ENCODE peak calls at places on chromosomes 2 and 18, in nine cellular contexts. Y is stomach; J is BJ; K is CD8-positive, alpha-beta T cell; H is prostate gland; A is transverse colon; C is colonic mucosa; B is mesendoderm; X is adrenal gland. P is an unnamed sample. For H3K36me3 and H3K27me3, the result is how much of the 10 kb centered on the place peaks cover.

GRCh38 chr2:201151127-201152074 is 31.5 kb upstream of the CASP10 start:
- DNase-seq in Y (no peak), X (peak), H (no peak), C (no peak), A (no peak), J (peak), B (peak), K (no peak), P (peak)

GRCh38 chr2:10493636-10494281 is 45.6 kb upstream of the ODC1 start:
- DNase-seq in A (peak), B (no peak), J (no peak), X (no peak), H (peak), K (peak), C (peak), Y (peak), P (peak)

GRCh38 chr2:234751275-234751938 is 200.4 kb upstream of the SH3BP4 start:
- DNase-seq in H (no peak), X (no peak), K (no peak), B (peak), C (no peak), Y (no peak), A (no peak), J (no peak), P (no peak)

GRCh38 chr18:31454066-31454708 is 6.6 kb downstream of the DSG3 start:
- DNase-seq in H (peak), Y (no peak), B (no peak), A (no peak), K (no peak), J (no peak), X (no peak), C (no peak), P (peak)

GRCh38 chr18:36828157-36828629 is 609 bp downstream of the TPGS2 start:
- DNase-seq in J (no peak), K (peak), B (peak), C (peak), Y (no peak), H (peak), A (peak), X (no peak), P (peak)

GRCh38 chr2:179572544-179572943 is 288.9 kb downstream of the ZNF385B start:
- DNase-seq in J (no peak), X (no peak), A (no peak), K (no peak), C (no peak), B (no peak), H (no peak), Y (no peak), P (no peak)

GRCh38 chr2:158482594-158482993 is 25.8 kb downstream of the PKP4 start:
- DNase-seq in J (no peak), X (no peak), A (no peak), H (no peak), B (peak), Y (no peak), K (no peak), C (no peak), P (no peak)

GRCh38 chr2:30679416-30680088 is 127.7 kb downstream of the CAPN13 start:
- DNase-seq in C (no peak), H (no peak), A (no peak), J (no peak), K (no peak), X (no peak), Y (no peak), B (peak), P (no peak)

GRCh38 chr18:52341617-52342381 is 1.8 kb downstream of the DCC start:
- DNase-seq in K (no peak), H (no peak), J (no peak), C (no peak), Y (no peak), A (no peak), B (peak), X (no peak), P (no peak)

GRCh38 chr2:160506371-160507045 is 12.9 kb upstream of the RBMS1 start:
- DNase-seq in Y (no peak), H (no peak), C (no peak), K (no peak), A (no peak), X (no peak), J (no peak), B (no peak), P (no peak)

GRCh38 chr2:226836548-226836885 is 663 bp downstream of the RHBDD1 start:
- DNase-seq in K (no peak), B (no peak), H (no peak), C (no peak), A (no peak), Y (no peak), X (no peak), J (no peak), P (no peak)

GRCh38 chr18:33817096-33817495 is 239.1 kb downstream of the ASXL3 start:
- DNase-seq in A (no peak), B (peak), H (no peak), C (no peak), J (peak), X (no peak), K (no peak), Y (no peak), P (peak)

GRCh38 chr2:240586919-240587800 is 626 bp downstream of the CAPN10 start:
- DNase-seq in J (no peak), Y (peak), K (peak), H (no peak), C (peak), A (peak), B (peak), X (no peak), P (peak)

GRCh38 chr2:38554973-38555595 is 47.6 kb downstream of the HNRNPLL start:
- DNase-seq in A (no peak), X (no peak), Y (no peak), C (no peak), J (no peak), B (peak), H (no peak), K (no peak), P (no peak)

GRCh38 chr18:69636529-69637301 is 236.0 kb downstream of the DOK6 start:
- DNase-seq in Y (no peak), B (peak), X (no peak), C (no peak), H (no peak), A (no peak), K (peak), J (no peak), P (no peak)

GRCh38 chr2:45494275-45494977 is 116.6 kb downstream of the SRBD1 start:
- DNase-seq in K (no peak), J (no peak), C (peak), A (no peak), B (peak), H (peak), X (peak), Y (no peak), P (no peak)

GRCh38 chr2:130729311-130730299 is 735 bp downstream of the GPR148 start:
- DNase-seq in H (no peak), K (no peak), X (no peak), C (no peak), A (no peak), B (no peak), J (no peak), Y (no peak), P (no peak)

GRCh38 chr2:96254592-96254991 is 11.2 kb downstream of the TMEM127 start:
- DNase-seq in H (no peak), Y (no peak), K (no peak), J (no peak), C (no peak), A (no peak), X (peak), B (no peak), P (no peak)

GRCh38 chr2:54052825-54053718 is 62.3 kb upstream of the ACYP2 start:
- DNase-seq in C (no peak), J (no peak), Y (no peak), A (no peak), X (no peak), H (no peak), B (peak), K (no peak), P (no peak)

GRCh38 chr2:205435970-205436369 is 246.3 kb upstream of the NRP2 start:
- DNase-seq in X (no peak), K (no peak), B (peak), Y (no peak), A (no peak), C (no peak), H (no peak), J (no peak), P (no peak)

DNA sequence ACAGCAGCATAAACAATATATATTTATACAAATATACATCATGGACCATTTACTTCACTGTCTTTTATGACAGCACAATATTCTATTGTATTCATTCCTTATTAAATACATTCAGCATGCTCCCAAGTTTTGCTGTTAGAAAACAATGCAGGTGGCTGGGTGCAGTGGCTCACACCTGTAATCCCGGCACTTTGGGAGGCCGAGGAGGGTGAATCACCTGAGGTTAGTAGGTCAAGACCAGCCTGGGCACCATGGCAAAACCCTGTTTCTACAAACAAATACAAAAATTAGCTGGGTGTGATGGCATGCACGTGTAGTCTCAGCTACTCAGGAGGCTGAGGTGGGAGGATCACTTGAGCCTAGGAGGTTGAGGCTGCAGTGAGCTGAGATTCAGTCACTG is 39.0 kb downstream of the NPC1 start:
- DNase-seq in C (no peak), Y (no peak), H (no peak), B (no peak), X (no peak), A (no peak), K (no peak), J (no peak), P (no peak)
- H3K36me3 ChIP-seq in C (under half), Y (half or more), H (under half), B (under half), X (half or more), A (half or more), K (under half), J (under half), P (under half)

GRCh38 chr18:78969574-78970315 is 9.9 kb upstream of the SALL3 start:
- DNase-seq in J (no peak), C (no peak), K (no peak), X (no peak), A (no peak), H (no peak), B (no peak), Y (no peak), P (no peak)
- H3K27me3 ChIP-seq in J (under half), C (under half), K (under half), X (under half), A (under half), H (under half), B (under half), Y (under half), P (under half)

DNA sequence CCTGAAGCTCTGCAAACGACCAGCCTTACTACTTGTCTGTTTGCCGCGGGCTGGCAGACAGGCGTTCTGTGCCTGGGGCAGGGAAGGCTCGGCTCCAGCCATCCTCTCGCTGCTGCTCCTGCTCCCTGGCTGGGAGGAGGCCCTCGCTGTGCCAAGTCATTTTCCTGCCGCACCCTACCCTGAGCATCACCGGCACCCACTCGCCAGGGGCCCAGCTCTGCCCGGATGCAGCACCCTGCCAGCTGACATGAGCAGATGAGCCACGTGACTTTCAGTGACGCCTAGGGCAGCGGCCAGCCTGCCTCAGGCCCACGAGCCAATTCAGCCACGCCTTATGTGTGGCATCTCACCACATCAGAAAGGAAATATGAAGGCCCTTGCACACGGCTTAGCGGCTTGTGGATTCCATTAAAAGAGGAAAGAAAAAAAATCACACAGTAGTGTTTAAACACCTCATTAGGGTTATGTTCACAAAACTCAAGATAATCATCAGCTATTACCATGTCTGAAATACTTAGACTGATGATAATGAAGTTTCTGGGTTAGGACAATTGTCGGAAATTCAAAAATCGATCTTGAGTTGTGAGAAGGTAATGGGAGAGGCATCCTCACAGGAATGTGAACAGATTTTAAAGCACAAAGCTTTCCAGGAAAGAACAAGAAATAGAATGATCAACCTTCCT is 250.5 kb downstream of the TWIST2 start:
- DNase-seq in Y (no peak), B (no peak), K (no peak), C (no peak), X (no peak), J (no peak), H (no peak), A (peak), P (peak)
- H3K36me3 ChIP-seq in Y (half or more), B (under half), K (under half), C (under half), X (under half), J (under half), H (under half), A (under half), P (under half)

GRCh38 chr2:70894765-70895164 is 40.9 kb upstream of the ATP6V1B1 start:
- DNase-seq in K (no peak), X (no peak), B (no peak), H (no peak), Y (peak), C (no peak), A (no peak), J (no peak), P (no peak)
- H3K27me3 ChIP-seq in K (under half), X (half or more), B (half or more), H (under half), Y (under half), C (half or more), A (half or more), J (half or more), P (under half)

DNA sequence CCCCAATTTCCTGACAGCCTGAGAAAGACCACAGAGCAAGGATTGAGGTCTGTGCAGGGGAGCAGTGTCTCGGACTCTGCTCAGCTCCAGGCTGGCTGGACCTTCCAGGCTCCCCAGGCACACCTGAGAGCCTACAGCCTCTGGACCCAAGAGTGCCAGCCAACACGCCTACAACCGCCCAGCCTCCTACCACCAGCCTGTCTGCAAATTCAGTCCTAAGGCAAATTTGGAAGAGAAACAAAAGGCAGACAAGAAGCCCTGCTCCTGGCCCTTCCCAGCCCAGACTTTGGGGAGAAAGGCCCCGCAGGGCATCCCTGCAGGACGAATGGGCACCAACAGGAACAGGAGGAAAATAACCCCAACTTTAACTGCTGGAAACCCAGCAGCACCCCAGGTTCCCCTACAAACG is 1.9 kb downstream of the HS6ST1 start:
- DNase-seq in Y (peak), X (no peak), B (no peak), J (no peak), A (no peak), K (peak), C (peak), H (peak), P (no peak)
- H3K36me3 ChIP-seq in Y (under half), X (under half), B (under half), J (under half), A (under half), K (under half), C (under half), H (under half), P (under half)

GRCh38 chr2:177239053-177239452 is 25.5 kb downstream of the NFE2L2 start:
- DNase-seq in H (no peak), A (no peak), C (no peak), Y (no peak), B (no peak), K (no peak), J (no peak), X (no peak), P (no peak)
- H3K27me3 ChIP-seq in H (under half), A (under half), C (under half), Y (under half), B (under half), K (under half), J (under half), X (under half), P (under half)